ENCODE peak calls at places on chromosomes 4 and X, in seven cellular contexts. E is HCT116, U is H1, R is HEK293T, A is GM12878, I is K562, S is HepG2. C is an unnamed sample.

GRCh38 chr4:164926301-164926700 is 49.3 kb downstream of the APELA start:
- DNase-seq in E (no peak), I (no peak), S (no peak), U (no peak), R (no peak), A (no peak), C (no peak)

GRCh38 chr4:146477054-146477453 is 44.7 kb downstream of the SLC10A7 start:
- DNase-seq in I (no peak), U (no peak), S (no peak), R (no peak), A (no peak), E (no peak), C (no peak)

GRCh38 chrX:133482345-133483041 is 67.2 kb upstream of the GPC4 start:
- DNase-seq in I (no peak), E (no peak), S (no peak), U (no peak), A (no peak), R (no peak), C (no peak)

GRCh38 chr4:20318899-20319291 is 67.2 kb downstream of the SLIT2 start:
- DNase-seq in R (no peak), U (no peak), E (no peak), S (no peak), A (no peak), I (no peak), C (no peak)

GRCh38 chr4:141047228-141047884 is 85.9 kb downstream of the RNF150 start:
- DNase-seq in U (no peak), S (no peak), A (no peak), R (no peak), I (no peak), E (no peak), C (no peak)

GRCh38 chrX:26631385-26631784 is 415.4 kb downstream of the MAGEB5 start:
- DNase-seq in E (no peak), U (no peak), A (no peak), I (no peak), S (no peak), R (no peak), C (no peak)

GRCh38 chrX:10618911-10619310 is 1.5 kb downstream of the MID1 start:
- DNase-seq in A (no peak), S (no peak), R (no peak), I (no peak), E (no peak), U (no peak), C (no peak)

GRCh38 chr4:89072921-89073320 is 15.9 kb upstream of the FAM13A start:
- DNase-seq in A (no peak), R (no peak), U (no peak), I (no peak), S (no peak), E (no peak), C (no peak)

GRCh38 chr4:166091146-166091545 is 218.1 kb downstream of the TLL1 start:
- DNase-seq in S (no peak), R (no peak), A (no peak), E (no peak), I (no peak), U (no peak), C (no peak)

GRCh38 chrX:24607616-24608015 is 39.5 kb downstream of the PCYT1B start:
- DNase-seq in I (no peak), R (no peak), E (no peak), U (no peak), A (no peak), S (peak; percentile 53), C (no peak)

GRCh38 chrX:43870758-43871419 is 11.4 kb downstream of the MAOB start:
- DNase-seq in I (no peak), E (no peak), A (no peak), S (no peak), R (no peak), U (no peak), C (no peak)

GRCh38 chr4:2480649-2481048 is 11.7 kb downstream of the RNF4 start:
- DNase-seq in A (no peak), I (no peak), U (no peak), S (no peak), E (no peak), R (no peak), C (no peak)

GRCh38 chr4:164716901-164717300 is 37.0 kb upstream of the SMIM31 start:
- DNase-seq in R (peak; percentile 25), S (peak; percentile 17), E (no peak), I (no peak), U (no peak), A (no peak), C (peak; percentile 26)

GRCh38 chr4:153603258-153603657 is 80.8 kb upstream of the TLR2 start:
- DNase-seq in A (no peak), S (no peak), E (no peak), R (no peak), I (no peak), U (no peak), C (no peak)

GRCh38 chrX:71171110-71171801 is 26.6 kb downstream of the NLGN3 start:
- DNase-seq in I (peak; percentile 70), S (no peak), R (no peak), U (no peak), E (no peak), A (no peak), C (no peak)

GRCh38 chr4:48169636-48170035 is 35.6 kb upstream of the TXK start:
- DNase-seq in E (no peak), U (no peak), R (no peak), I (no peak), A (no peak), S (no peak), C (no peak)

GRCh38 chr4:94304365-94304971 is 38.2 kb downstream of the HPGDS start:
- DNase-seq in U (no peak), E (peak; percentile 27), I (peak; percentile 27), S (peak; percentile 21), R (peak; percentile 19), A (no peak), C (no peak)

GRCh38 chrX:115679460-115679859 is 118.5 kb downstream of the PLS3 start:
- DNase-seq in E (peak; percentile 7), R (peak; percentile 56), I (peak; percentile 6), A (no peak), S (peak; percentile 5), U (no peak), C (no peak)

GRCh38 chr4:182405087-182405486 is 161.9 kb downstream of the TENM3 start:
- DNase-seq in I (no peak), S (no peak), A (no peak), E (no peak), U (no peak), R (no peak), C (no peak)

GRCh38 chr4:123671633-123672404 is 275.2 kb downstream of the SPRY1 start:
- DNase-seq in A (peak; percentile 46), I (no peak), S (no peak), R (no peak), U (no peak), E (no peak), C (no peak)

GRCh38 chr4:7822858-7823257 is 116.8 kb downstream of the AFAP1 start:
- DNase-seq in R (no peak), S (no peak), E (no peak), A (no peak), I (no peak), U (no peak), C (no peak)

GRCh38 chrX:7515681-7516413 is 327.1 kb upstream of the VCX start:
- DNase-seq in S (no peak), U (no peak), E (no peak), R (no peak), A (no peak), I (no peak), C (no peak)

GRCh38 chrX:72088761-72089160 is 43.0 kb downstream of the RTL5 start:
- DNase-seq in I (no peak), R (no peak), E (no peak), S (no peak), A (no peak), U (no peak), C (no peak)

GRCh38 chr4:137819964-137820383 is 287.7 kb upstream of the PCDH18 start:
- DNase-seq in R (peak; percentile 53), S (peak; percentile 45), E (peak; percentile 50), A (peak; percentile 1), I (peak; percentile 6), U (peak; percentile 47), C (peak; percentile 20)

GRCh38 chr4:144489831-144490230 is 156.1 kb upstream of the HHIP start:
- DNase-seq in E (no peak), R (no peak), A (no peak), S (no peak), I (no peak), U (no peak), C (no peak)

GRCh38 chr4:186650401-186651180 is 73.1 kb downstream of the FAT1 start:
- DNase-seq in A (no peak), R (no peak), U (no peak), S (no peak), I (no peak), E (no peak), C (no peak)
- TF ChIP-seq SP1 in A (no peak), R (no peak), U (no peak), S (no peak), I (no peak), E (no peak), C (no peak)

GRCh38 chr4:39231660-39232059 is 49.3 kb downstream of the WDR19 start:
- DNase-seq in A (no peak), E (no peak), U (no peak), R (no peak), S (no peak), I (no peak), C (no peak)
- TF ChIP-seq SP1 in A (no peak), E (no peak), U (no peak), R (no peak), S (no peak), I (no peak), C (no peak)

DNA sequence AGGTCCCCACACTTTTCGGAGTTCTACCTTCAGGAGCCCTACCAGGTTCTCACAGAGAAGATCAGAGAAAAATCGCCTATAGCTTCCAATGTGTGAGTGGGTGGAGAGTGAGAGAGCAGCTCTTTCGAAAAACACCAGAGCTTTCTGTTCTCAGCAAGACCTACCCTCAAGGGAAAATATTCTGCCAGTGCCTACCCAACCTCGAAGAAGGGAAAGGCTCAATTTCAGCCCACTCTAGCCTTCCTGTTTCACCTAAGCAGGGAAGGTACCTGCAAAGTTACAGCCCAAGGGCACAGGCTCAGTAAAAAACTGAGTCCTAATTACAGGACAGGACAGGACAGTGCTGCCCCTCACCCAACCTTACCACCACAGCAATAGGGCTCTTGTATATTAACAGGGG is 104.0 kb upstream of the WDR17 start:
- DNase-seq in I (no peak), A (peak; percentile 57), R (no peak), S (no peak), E (no peak), U (no peak), C (no peak)
- TF ChIP-seq SP1 in I (no peak), A (no peak), R (no peak), S (no peak), E (no peak), U (no peak), C (no peak)

GRCh38 chr4:26490980-26491284 is 648 bp upstream of the CCKAR start:
- DNase-seq in R (no peak), A (no peak), U (no peak), I (no peak), S (no peak), E (no peak), C (no peak)

GRCh38 chr4:26491449-26492170 is 1.3 kb upstream of the CCKAR start:
- DNase-seq in U (peak; percentile 38), I (no peak), S (no peak), R (no peak), A (no peak), E (no peak), C (no peak)

GRCh38 chr4:26493461-26493860 is 3.2 kb upstream of the CCKAR start:
- DNase-seq in E (no peak), R (no peak), I (no peak), U (no peak), S (no peak), A (no peak), C (no peak)

GRCh38 chr4:26489101-26489669 is 1.1 kb downstream of the CCKAR start:
- DNase-seq in R (no peak), S (no peak), E (no peak), I (no peak), U (no peak), A (no peak), C (no peak)

GRCh38 chr4:26490111-26490979 is at the start of gene CCKAR:
- DNase-seq in E (no peak), A (no peak), I (no peak), S (no peak), R (no peak), U (no peak), C (no peak)
- TF ChIP-seq SP1 in E (no peak), A (no peak), I (no peak), S (no peak), R (no peak), U (no peak), C (no peak)